ENCODE peak calls at places on chromosomes 1 and 21, in seven cellular contexts. W is GM12878, T is SK-N-SH, X is K562, V is GM12891, E is HepG2, S is H1. P is an unnamed sample.

GRCh38 chr1:220235462-220235861 is 36.8 kb downstream of the RAB3GAP2 start:
- DNase-seq in W (no peak), T (no peak), X (no peak), V (no peak), E (peak; percentile 9), S (no peak), P (no peak)

GRCh38 chr21:39911286-39911685 is 44.0 kb downstream of the PCP4 start:
- DNase-seq in W (no peak), T (no peak), X (no peak), V (no peak), E (no peak), S (no peak), P (no peak)

GRCh38 chr1:217627431-217627830 is 3.5 kb downstream of the GPATCH2 start:
- DNase-seq in W (no peak), T (no peak), X (no peak), V (no peak), E (no peak), S (no peak), P (no peak)

GRCh38 chr21:34274001-34274400 is 89.8 kb upstream of the KCNE2 start:
- DNase-seq in W (no peak), T (no peak), X (no peak), V (no peak), E (no peak), S (no peak), P (no peak)

GRCh38 chr1:230144010-230144614 is 77.1 kb downstream of the GALNT2 start:
- DNase-seq in W (no peak), T (no peak), X (no peak), V (no peak), E (peak; percentile 16), S (no peak), P (no peak)

GRCh38 chr1:156407344-156407743 is 38.3 kb downstream of the RHBG start:
- DNase-seq in W (no peak), T (peak; percentile 59), X (no peak), V (no peak), E (no peak), S (no peak), P (no peak)

GRCh38 chr21:36697473-36698159 is 1.3 kb upstream of the SIM2 start:
- DNase-seq in W (no peak), T (peak; percentile 27), X (no peak), V (peak; percentile 11), E (no peak), S (no peak), P (peak; percentile 24)

GRCh38 chr1:117061986-117062415 is 1.9 kb downstream of the TTF2 start:
- DNase-seq in W (peak; percentile 69), T (no peak), X (peak; percentile 50), V (no peak), E (no peak), S (no peak), P (no peak)

GRCh38 chr1:22704440-22705067 is 6.1 kb upstream of the EPHB2 start:
- DNase-seq in W (no peak), T (peak; percentile 83), X (peak; percentile 85), V (peak; percentile 72), E (peak; percentile 72), S (peak; percentile 29), P (peak; percentile 63)

GRCh38 chr1:107047602-107048001 is 8.9 kb upstream of the PRMT6 start:
- DNase-seq in W (no peak), T (no peak), X (no peak), V (no peak), E (no peak), S (no peak), P (no peak)

GRCh38 chr1:221316491-221317056 is 425.3 kb downstream of the DUSP10 start:
- DNase-seq in W (no peak), T (no peak), X (no peak), V (no peak), E (no peak), S (no peak), P (no peak)

GRCh38 chr1:81345110-81345509 is 455.6 kb upstream of the ADGRL2 start:
- DNase-seq in W (no peak), T (no peak), X (no peak), V (no peak), E (no peak), S (no peak), P (no peak)

GRCh38 chr1:161981735-161982525 is 41.7 kb downstream of the OLFML2B start:
- DNase-seq in W (no peak), T (no peak), X (no peak), V (no peak), E (no peak), S (no peak), P (no peak)

GRCh38 chr1:49597436-49597835 is 426.3 kb downstream of the AGBL4 start:
- DNase-seq in W (no peak), T (no peak), X (no peak), V (no peak), E (no peak), S (no peak), P (no peak)

GRCh38 chr1:23629728-23630290 is 61.8 kb upstream of the RPL11 start:
- DNase-seq in W (no peak), T (no peak), X (no peak), V (no peak), E (no peak), S (no peak), P (no peak)

GRCh38 chr1:205589618-205590456 is 42.0 kb downstream of the ELK4 start:
- DNase-seq in W (no peak), T (no peak), X (no peak), V (no peak), E (peak; percentile 11), S (no peak), P (no peak)

GRCh38 chr21:20419780-20420179 is 578.4 kb upstream of the NCAM2 start:
- DNase-seq in W (no peak), T (no peak), X (no peak), V (no peak), E (no peak), S (no peak), P (no peak)

GRCh38 chr1:33343539-33343938 is 22.6 kb upstream of the A3GALT2 start:
- DNase-seq in W (no peak), T (no peak), X (no peak), V (no peak), E (no peak), S (no peak), P (no peak)

GRCh38 chr1:232174306-232174705 is 455.6 kb downstream of the SIPA1L2 start:
- DNase-seq in W (no peak), T (no peak), X (no peak), V (no peak), E (no peak), S (no peak), P (no peak)

GRCh38 chr1:236066054-236066453 is 1.2 kb upstream of the NID1 start:
- DNase-seq in W (no peak), T (no peak), X (no peak), V (no peak), E (no peak), S (no peak), P (no peak)

GRCh38 chr1:236064674-236065508 is at the start of gene NID1:
- DNase-seq in W (no peak), T (peak; percentile 88), X (no peak), V (peak; percentile 56), E (peak; percentile 73), S (peak; percentile 39), P (peak; percentile 45)

GRCh38 chr1:236063551-236063918 is 1.4 kb downstream of the NID1 start:
- DNase-seq in W (no peak), T (no peak), X (no peak), V (no peak), E (no peak), S (no peak), P (no peak)

GRCh38 chr1:236065509-236066005 is 667 bp upstream of the NID1 start:
- DNase-seq in W (no peak), T (no peak), X (no peak), V (no peak), E (no peak), S (no peak), P (no peak)

DNA sequence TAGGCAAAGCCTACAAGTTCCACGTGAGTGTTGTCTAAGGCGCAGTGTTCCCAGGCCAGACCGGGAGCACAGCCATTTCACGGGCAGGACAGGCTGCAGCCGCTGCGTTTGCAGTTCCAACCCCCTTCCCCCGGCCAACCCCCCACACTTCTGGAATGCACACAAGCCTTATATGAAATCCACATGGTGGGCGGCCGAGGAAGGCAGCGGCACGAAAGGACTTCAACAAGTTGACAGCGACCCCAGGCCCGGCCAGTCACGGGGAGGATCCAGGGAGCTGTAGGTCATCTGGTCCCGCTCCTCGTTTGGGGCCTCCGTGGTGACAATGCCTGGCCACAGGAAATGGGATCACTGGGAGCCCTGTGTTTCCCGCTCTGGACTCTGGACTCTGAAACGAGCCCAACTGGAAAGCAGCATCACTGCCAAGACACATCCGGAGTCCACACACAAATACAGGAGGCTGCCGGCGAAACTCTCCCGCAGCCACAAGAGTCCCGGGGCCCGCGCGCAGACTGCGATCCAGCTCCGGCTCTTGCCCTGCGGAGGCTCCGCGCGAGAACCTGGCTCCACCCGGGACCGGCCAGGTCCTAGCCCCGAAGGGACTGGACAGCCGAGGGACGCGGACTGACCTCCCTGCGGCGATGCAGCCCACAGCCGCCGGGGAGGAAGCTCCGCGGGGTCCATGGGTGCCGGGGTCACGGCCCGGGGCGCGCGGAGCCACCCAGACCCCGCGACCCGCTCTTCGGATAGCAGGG is 794 bp downstream of the NID1 start:
- DNase-seq in W (no peak), T (peak; percentile 73), X (no peak), V (no peak), E (peak; percentile 94), S (no peak), P (no peak)
- TF ChIP-seq TAF1 in W (no peak), T (peak; percentile 42), X (no peak), V (no peak), E (peak; percentile 75), S (no peak), P (no peak)

DNA sequence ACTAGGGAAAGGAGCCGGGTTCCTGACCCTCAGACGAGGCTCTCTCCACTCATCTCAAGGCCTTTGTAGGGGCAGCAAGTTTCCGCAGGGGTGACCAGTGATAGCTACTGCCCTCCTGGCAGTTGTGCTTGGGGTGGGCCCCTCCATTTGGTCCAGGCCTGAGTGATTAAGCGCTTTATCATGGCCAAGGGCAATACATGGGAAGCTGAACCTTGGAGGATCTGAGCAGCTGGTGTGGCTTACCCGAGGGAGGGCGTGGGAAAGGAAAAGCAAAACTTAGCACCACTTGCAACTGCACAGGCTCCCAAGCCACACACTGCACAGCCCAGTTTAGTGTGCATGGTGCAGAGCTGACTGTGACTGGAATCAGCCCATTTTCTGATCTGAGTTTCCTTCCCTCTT is 47.8 kb downstream of the GADD45A start:
- DNase-seq in W (peak; percentile 58), T (no peak), X (no peak), V (no peak), E (no peak), S (no peak), P (no peak)
- TF ChIP-seq POLR2AphosphoS5 in W (no peak), T (no peak), X (no peak), V (no peak), E (no peak), S (no peak), P (no peak)

DNA sequence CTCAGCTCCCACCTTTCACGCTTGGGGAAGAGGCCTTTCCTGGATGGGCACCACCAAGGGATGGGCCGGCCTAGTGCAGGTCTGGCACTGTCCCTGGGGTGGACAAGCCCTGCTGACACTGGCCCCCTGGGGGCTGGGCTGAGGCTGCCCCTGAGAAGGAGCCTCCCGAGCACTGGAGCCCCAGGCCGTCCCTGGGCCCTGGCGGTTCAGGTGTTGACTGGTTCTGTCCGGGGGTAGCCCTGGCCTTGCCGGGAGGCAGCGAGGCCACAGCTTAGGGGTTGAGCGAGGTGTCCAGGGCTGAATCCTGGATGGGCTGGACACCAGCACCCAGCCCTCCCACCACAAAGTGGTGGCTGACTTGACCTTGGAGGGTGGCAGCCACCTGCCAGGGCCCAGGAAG is 49.7 kb upstream of the ACTRT2 start:
- DNase-seq in W (no peak), T (no peak), X (no peak), V (no peak), E (no peak), S (no peak), P (no peak)
- TF ChIP-seq TAF1 in W (no peak), T (no peak), X (no peak), V (no peak), E (no peak), S (no peak), P (no peak)

GRCh38 chr1:93579891-93580290 is 101.7 kb downstream of the BCAR3 start:
- DNase-seq in W (no peak), T (no peak), X (no peak), V (no peak), E (peak; percentile 64), S (no peak), P (no peak)
- TF ChIP-seq POLR2AphosphoS5 in W (no peak), T (no peak), X (no peak), V (no peak), E (no peak), S (no peak), P (no peak)